ENCODE peak calls at places on chromosomes 3 and 15, in nine cellular contexts. S, E, T, L, K, P, V, M and W are unnamed samples.

GRCh38 chr3:62139957-62140356 is 233.4 kb downstream of the FEZF2 start:
- DNase-seq in E (no peak), K (peak; percentile 63), S (no peak), T (no peak), P (no peak), L (no peak), V (no peak), M (no peak), W (no peak)

GRCh38 chr15:61992518-61992917 is 67.7 kb downstream of the VPS13C start:
- DNase-seq in M (no peak), E (no peak), T (no peak), S (no peak), L (no peak), K (no peak), P (no peak), V (no peak), W (no peak)

GRCh38 chr15:51737538-51738305 is at the start of gene LYSMD2:
- DNase-seq in K (peak; percentile 20), T (peak; percentile 56), L (peak; percentile 80), E (no peak), V (peak; percentile 83), P (peak; percentile 60), S (peak; percentile 54), M (peak; percentile 64), W (peak; percentile 55)

GRCh38 chr3:52372822-52373504 is 56.8 kb downstream of the DNAH1 start:
- DNase-seq in L (peak; percentile 89), K (no peak), P (no peak), V (no peak), M (no peak), E (no peak), T (no peak), S (no peak), W (no peak)

GRCh38 chr3:195247863-195248189 is 23.1 kb downstream of the XXYLT1 start:
- DNase-seq in M (no peak), P (no peak), S (no peak), T (no peak), K (no peak), V (no peak), L (peak; percentile 49), E (no peak), W (no peak)

GRCh38 chr3:9214599-9214998 is 34.8 kb downstream of the SRGAP3 start:
- DNase-seq in T (no peak), M (no peak), K (peak; percentile 21), L (no peak), V (no peak), S (no peak), E (no peak), P (no peak), W (no peak)

GRCh38 chr15:69855601-69856000 is 242.1 kb downstream of the TLE3 start:
- DNase-seq in V (no peak), M (no peak), K (peak; percentile 28), P (no peak), T (no peak), L (no peak), E (no peak), S (no peak), W (no peak)

GRCh38 chr3:161104561-161105551 is at the start of gene B3GALNT1:
- DNase-seq in S (peak; percentile 4), V (no peak), T (peak; percentile 6), P (peak; percentile 35), M (no peak), K (peak; percentile 32), L (peak; percentile 89), E (no peak), W (peak; percentile 66)

GRCh38 chr3:113018461-113019181 is 27.8 kb downstream of the GTPBP8 start:
- DNase-seq in E (no peak), T (no peak), S (no peak), K (peak; percentile 14), P (no peak), V (no peak), L (no peak), M (no peak), W (no peak)

GRCh38 chr3:64239841-64240240 is 14.6 kb upstream of the PRICKLE2 start:
- DNase-seq in P (no peak), V (no peak), K (no peak), T (no peak), L (no peak), S (no peak), M (no peak), E (no peak), W (no peak)

GRCh38 chr3:24137958-24138875 is 193.1 kb downstream of the NR1D2 start:
- DNase-seq in V (no peak), L (no peak), S (no peak), K (no peak), T (no peak), M (no peak), P (no peak), E (no peak), W (peak; percentile 52)

GRCh38 chr15:35603298-35603697 is 57.3 kb upstream of the DPH6 start:
- DNase-seq in P (no peak), T (no peak), V (no peak), E (peak; percentile 12), S (no peak), K (peak; percentile 27), L (no peak), M (no peak), W (no peak)

GRCh38 chr15:66586155-66586976 is 20.6 kb upstream of the LCTL start:
- DNase-seq in V (no peak), K (no peak), P (no peak), T (no peak), E (no peak), M (no peak), L (peak; percentile 44), S (no peak), W (peak; percentile 27)